ENCODE peak calls at places on chromosomes 6 and 20, in six cellular contexts. Y is GM12892; R is MCF 10A; I is ELF-1; H is activated naive CD4-positive, alpha-beta T cell; D is T follicular helper cell. G is an unnamed sample.

GRCh38 chr6:128743974-128744765 is 138.8 kb upstream of the LAMA2 start:
- DNase-seq in I (peak; percentile 49), D (no peak), R (no peak), Y (no peak), H (no peak), G (no peak)

GRCh38 chr20:2865630-2866029 is 7.7 kb upstream of the PTPRA start:
- DNase-seq in D (no peak), I (peak; percentile 25), R (no peak), H (no peak), Y (no peak), G (no peak)

GRCh38 chr20:35283441-35284266 is 918 bp downstream of the EIF6 start:
- DNase-seq in Y (no peak), I (no peak), D (no peak), H (no peak), R (no peak), G (no peak)

GRCh38 chr6:117545161-117545595 is 57.1 kb downstream of the GOPC start:
- DNase-seq in D (no peak), I (no peak), R (peak; percentile 75), Y (no peak), H (no peak), G (no peak)

GRCh38 chr6:80488190-80488589 is 381.7 kb downstream of the BCKDHB start:
- DNase-seq in H (no peak), D (no peak), I (no peak), Y (no peak), R (no peak), G (no peak)

GRCh38 chr20:22925613-22925983 is 109.5 kb upstream of the SSTR4 start:
- DNase-seq in R (no peak), I (no peak), D (no peak), Y (no peak), H (no peak), G (no peak)

GRCh38 chr6:38346291-38347079 is 293.2 kb downstream of the BTBD9 start:
- DNase-seq in D (no peak), I (no peak), Y (no peak), R (peak; percentile 42), H (no peak), G (no peak)

GRCh38 chr6:1222426-1223311 is 89.2 kb upstream of the FOXQ1 start:
- DNase-seq in R (no peak), Y (no peak), I (peak; percentile 23), D (no peak), H (no peak), G (no peak)

GRCh38 chr6:35764238-35764896 is 12.0 kb upstream of the CLPSL2 start:
- DNase-seq in Y (no peak), I (peak; percentile 98), D (no peak), H (no peak), R (no peak), G (no peak)

GRCh38 chr6:162157157-162157556 is 570.4 kb downstream of the PRKN start:
- DNase-seq in H (no peak), Y (no peak), R (no peak), I (no peak), D (no peak), G (no peak)

GRCh38 chr6:164842085-164842484 is 467.3 kb downstream of the C6orf118 start:
- DNase-seq in R (no peak), H (no peak), Y (no peak), D (no peak), I (no peak), G (no peak)

GRCh38 chr6:88558981-88559380 is 392.8 kb upstream of the CNR1 start:
- DNase-seq in D (no peak), H (no peak), I (no peak), R (no peak), Y (no peak), G (no peak)

GRCh38 chr6:139588076-139588639 is 213.7 kb upstream of the CITED2 start:
- DNase-seq in D (no peak), I (peak; percentile 53), H (no peak), Y (no peak), R (no peak), G (no peak)

GRCh38 chr6:133921249-133921859 is 31.7 kb upstream of the TBPL1 start:
- DNase-seq in Y (peak; percentile 19), D (peak; percentile 58), H (peak; percentile 43), I (peak; percentile 67), R (peak; percentile 88), G (peak; percentile 22)

GRCh38 chr20:58081842-58082241 is 146.6 kb downstream of the ANKRD60 start:
- DNase-seq in H (no peak), I (no peak), Y (no peak), D (no peak), R (peak; percentile 8), G (no peak)

GRCh38 chr6:52995913-52996685 is 1.0 kb upstream of the GSTA4 start:
- DNase-seq in D (no peak), I (peak; percentile 81), Y (no peak), R (peak; percentile 82), H (peak; percentile 21), G (no peak)

GRCh38 chr6:80528115-80528514 is 421.6 kb downstream of the BCKDHB start:
- DNase-seq in I (no peak), H (no peak), Y (no peak), D (no peak), R (no peak), G (no peak)

GRCh38 chr20:44448753-44449546 is 26.7 kb upstream of the TTPAL start:
- DNase-seq in I (peak; percentile 43), R (peak; percentile 36), Y (peak; percentile 24), H (no peak), D (no peak), G (no peak)

G was measured in activated T-helper 9 cell treated with anti-CD3 and anti-CD28 coated beads, Interleukin-2, amount 50 U/mL, for 16 hours.